ENCODE peak calls at places on chromosomes 11 and 22, in four cellular contexts. A is HepG2, F is K562, O is GM12878. N is an unnamed sample.

GRCh38 chr11:2566223-2567025 is 121.6 kb downstream of the KCNQ1 start:
- DNase-seq in A (no peak), F (peak), O (no peak), N (no peak)

GRCh38 chr11:32290783-32291182 is 144.6 kb downstream of the WT1 start:
- DNase-seq in A (peak), F (no peak), O (no peak), N (no peak)

GRCh38 chr22:37012956-37013355 is 6.3 kb downstream of the TST start:
- DNase-seq in A (no peak), F (no peak), O (no peak), N (no peak)

GRCh38 chr11:116984589-116984988 is 113.6 kb downstream of the SIK3 start:
- DNase-seq in A (no peak), F (no peak), O (no peak), N (no peak)

GRCh38 chr11:132430352-132431091 is 1060.1 kb downstream of the NTM start:
- DNase-seq in A (no peak), F (no peak), O (no peak), N (no peak)

GRCh38 chr22:37982938-37983859 is 1.2 kb downstream of the SOX10 start:
- DNase-seq in A (no peak), F (peak), O (no peak), N (no peak)

GRCh38 chr11:65213322-65214211 is 31.8 kb downstream of the CAPN1 start:
- DNase-seq in A (no peak), F (peak), O (no peak), N (no peak)

GRCh38 chr11:16347928-16348685 is 8.2 kb downstream of the SOX6 start:
- DNase-seq in A (no peak), F (no peak), O (no peak), N (no peak)

GRCh38 chr22:44669725-44670027 is 32.3 kb upstream of the PRR5 start:
- DNase-seq in A (no peak), F (peak), O (no peak), N (peak)

GRCh38 chr11:128685383-128686044 is 8.4 kb upstream of the FLI1 start:
- DNase-seq in A (no peak), F (no peak), O (no peak), N (no peak)

GRCh38 chr11:107928767-107929507 is 689 bp downstream of the RAB39A start:
- DNase-seq in A (no peak), F (no peak), O (no peak), N (peak)

GRCh38 chr11:44446341-44446712 is 119.1 kb upstream of the CD82 start:
- DNase-seq in A (no peak), F (no peak), O (no peak), N (no peak)

GRCh38 chr22:29727248-29727551 is 7.4 kb downstream of the CABP7 start:
- DNase-seq in A (peak), F (peak), O (no peak), N (peak)

GRCh38 chr22:35540600-35541253 is at the start of gene RASD2:
- DNase-seq in A (no peak), F (peak), O (no peak), N (peak)

GRCh38 chr22:46604306-46604690 is 15.9 kb upstream of the GRAMD4 start:
- DNase-seq in A (no peak), F (peak), O (peak), N (no peak)

GRCh38 chr11:100704176-100704575 is 17.1 kb downstream of the ARHGAP42 start:
- DNase-seq in A (no peak), F (no peak), O (no peak), N (no peak)

DNA sequence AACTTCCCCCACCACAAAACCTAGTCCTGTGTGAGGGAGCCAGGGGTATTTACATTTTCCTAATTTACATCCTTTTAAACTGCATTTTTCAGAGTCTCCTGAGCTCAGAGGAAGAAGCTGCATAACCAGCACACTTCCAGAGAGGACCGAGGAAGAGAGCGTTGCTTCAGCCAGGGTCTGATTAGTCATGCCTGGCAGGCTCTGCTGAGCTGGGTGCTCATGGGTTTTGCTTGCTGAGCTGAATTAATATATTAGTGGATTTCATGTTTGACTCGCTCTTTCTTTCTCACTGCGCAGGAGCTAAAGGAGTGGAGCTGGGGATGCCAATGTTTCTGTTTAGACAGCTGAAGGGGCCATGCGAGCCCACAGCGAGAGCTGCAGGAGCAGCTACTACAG is 539.3 kb upstream of the B3GAT1 start:
- DNase-seq in A (no peak), F (no peak), O (no peak), N (no peak)
- TF ChIP-seq CHD4 in A (no peak), F (no peak), O (no peak), N (no peak)

GRCh38 chr22:17435375-17435774 is 66.1 kb downstream of the CECR2 start:
- DNase-seq in A (no peak), F (no peak), O (no peak), N (no peak)

GRCh38 chr22:17434856-17435255 is 65.6 kb downstream of the CECR2 start:
- DNase-seq in A (no peak), F (no peak), O (no peak), N (no peak)

GRCh38 chr22:17431179-17431578 is 61.9 kb downstream of the CECR2 start:
- DNase-seq in A (no peak), F (no peak), O (no peak), N (no peak)

GRCh38 chr22:17429516-17429915 is 60.3 kb downstream of the CECR2 start:
- DNase-seq in A (no peak), F (no peak), O (no peak), N (no peak)

DNA sequence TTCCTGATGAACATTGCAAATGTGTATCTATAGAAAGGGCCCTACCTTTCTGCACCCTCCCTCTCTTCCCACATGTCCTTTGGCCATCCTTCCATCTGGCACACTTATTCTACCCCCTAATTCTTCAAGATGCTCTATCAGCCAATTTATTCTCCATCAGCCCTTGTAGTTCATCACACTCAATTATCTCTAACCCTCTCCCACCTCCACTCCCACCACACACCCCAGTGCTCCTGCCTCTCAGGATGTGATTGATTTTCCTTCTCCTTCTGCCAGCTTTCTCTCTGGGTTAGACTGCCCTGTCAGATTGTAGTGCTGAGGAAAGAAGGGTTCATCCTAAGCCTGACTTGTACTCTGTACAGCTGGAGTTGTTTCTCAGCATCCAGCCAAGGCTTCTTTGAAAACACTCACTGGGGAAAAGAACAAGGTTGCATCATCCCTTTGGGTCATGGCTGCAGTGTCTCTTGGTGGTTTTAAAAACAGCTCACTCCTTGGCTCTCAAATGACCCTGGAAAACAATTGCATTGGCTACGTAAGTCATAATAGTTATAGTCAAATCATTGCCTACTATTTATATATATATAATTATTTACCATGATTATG is 61.1 kb downstream of the CECR2 start:
- DNase-seq in A (no peak), F (no peak), O (no peak), N (no peak)
- TF ChIP-seq RAD21 in A (no peak), F (no peak), O (no peak), N (no peak)

DNA sequence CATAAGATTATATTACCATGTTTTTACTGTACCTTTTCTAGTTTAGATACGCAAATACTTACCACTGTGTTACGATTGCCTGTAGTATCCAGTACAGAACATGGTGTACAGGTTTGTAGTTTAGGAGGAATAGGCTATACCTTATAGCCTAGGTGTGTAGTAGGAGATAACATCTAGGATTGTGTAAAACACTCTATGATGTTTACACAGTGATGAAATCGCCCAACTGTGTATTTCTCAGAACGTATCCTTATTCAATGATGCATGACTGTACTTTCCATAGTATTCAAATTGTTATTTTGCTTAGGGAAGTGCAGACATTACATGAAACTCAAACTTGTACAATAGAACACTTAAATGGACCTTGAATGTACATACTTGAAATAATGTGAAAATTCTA is 188.1 kb upstream of the PDGFD start:
- DNase-seq in A (no peak), F (no peak), O (no peak), N (no peak)
- TF ChIP-seq CHD2 in A (no peak), F (no peak), O (no peak), N (no peak)

GRCh38 chr11:94312339-94312738 is 8.0 kb downstream of the IZUMO1R start:
- DNase-seq in A (no peak), F (no peak), O (no peak), N (no peak)

GRCh38 chr11:94310191-94310875 is 6.0 kb downstream of the IZUMO1R start:
- DNase-seq in A (no peak), F (no peak), O (no peak), N (no peak)

GRCh38 chr11:94314064-94314463 is 9.7 kb downstream of the IZUMO1R start:
- DNase-seq in A (no peak), F (no peak), O (no peak), N (no peak)

GRCh38 chr11:94309757-94310156 is 5.4 kb downstream of the IZUMO1R start:
- DNase-seq in A (no peak), F (no peak), O (no peak), N (no peak)

DNA sequence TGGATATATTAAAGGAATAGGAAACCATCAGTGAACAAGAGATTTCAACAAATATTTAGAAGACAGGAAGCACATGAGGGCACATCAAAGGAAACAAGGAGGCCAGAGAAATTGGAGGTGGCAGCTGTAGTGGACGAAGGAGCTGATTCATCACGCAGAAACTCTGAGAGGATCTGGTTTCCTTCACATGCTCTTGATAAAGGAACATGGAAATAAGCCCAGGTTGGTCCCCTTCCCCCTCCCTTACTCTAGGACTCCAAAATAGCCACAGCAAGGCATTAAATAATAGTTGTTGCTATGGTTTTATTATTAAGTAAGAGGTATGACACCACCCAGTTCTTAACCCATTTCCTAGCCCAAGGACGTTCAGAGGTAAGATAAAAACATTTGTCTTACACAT is 11.3 kb downstream of the IZUMO1R start:
- DNase-seq in A (no peak), F (no peak), O (no peak), N (no peak)
- TF ChIP-seq CHD4 in A (no peak), F (no peak), O (no peak), N (no peak)